ENCODE peak calls at places on chromosomes 16 and 17, in six cellular contexts. O is fibroblast of pulmonary artery, R is Peyer's patch, V is Panc1, C is fibroblast of lung, G is RWPE2. A is an unnamed sample.

GRCh38 chr16:50213939-50214519 is 52.3 kb upstream of the ADCY7 start:
- DNase-seq in O (peak; percentile 72), R (no peak), V (peak; percentile 45), C (no peak), G (no peak), A (no peak)

GRCh38 chr17:31758646-31759045 is 100.4 kb downstream of the COPRS start:
- DNase-seq in O (no peak), R (no peak), V (no peak), C (peak; percentile 59), G (no peak), A (no peak)

GRCh38 chr16:6345090-6345489 is 987.6 kb upstream of the RBFOX1 start:
- DNase-seq in O (no peak), R (no peak), V (no peak), C (no peak), G (no peak), A (no peak)

GRCh38 chr17:74975943-74976342 is 3.4 kb upstream of the HID1 start:
- DNase-seq in O (no peak), R (no peak), V (no peak), C (no peak), G (no peak), A (no peak)

GRCh38 chr17:58228679-58229078 is 9.6 kb upstream of the MKS1 start:
- DNase-seq in O (no peak), R (no peak), V (no peak), C (no peak), G (no peak), A (no peak)

GRCh38 chr17:17994271-17994670 is 21.6 kb downstream of the DRC3 start:
- DNase-seq in O (peak; percentile 33), R (no peak), V (no peak), C (no peak), G (no peak), A (no peak)

GRCh38 chr16:19307587-19308241 is 22.2 kb downstream of the CLEC19A start:
- DNase-seq in O (no peak), R (no peak), V (no peak), C (no peak), G (no peak), A (no peak)

GRCh38 chr16:69698404-69698803 is 28.0 kb downstream of the NQO1 start:
- DNase-seq in O (no peak), R (no peak), V (no peak), C (no peak), G (no peak), A (no peak)

GRCh38 chr17:79279320-79279719 is 204.7 kb downstream of the ENGASE start:
- DNase-seq in O (no peak), R (no peak), V (no peak), C (no peak), G (no peak), A (no peak)
- H3K4me3 ChIP-seq in O (no peak overlapping the region), R (no peak overlapping the region), V (no peak overlapping the region), C (no peak overlapping the region), G (no peak overlapping the region), A (no peak overlapping the region)

GRCh38 chr16:79598341-79599181 is 2.0 kb downstream of the MAF start:
- DNase-seq in O (peak; percentile 23), R (peak; percentile 70), V (no peak), C (peak; percentile 65), G (peak; percentile 58), A (no peak)

GRCh38 chr16:79599256-79599836 is 1.2 kb downstream of the MAF start:
- DNase-seq in O (no peak), R (peak; percentile 54), V (no peak), C (peak; percentile 38), G (no peak), A (no peak)

GRCh38 chr16:79597277-79597676 is 3.3 kb downstream of the MAF start:
- DNase-seq in O (no peak), R (no peak), V (no peak), C (no peak), G (no peak), A (no peak)

GRCh38 chr16:79595916-79596450 is 4.6 kb downstream of the MAF start:
- DNase-seq in O (no peak), R (no peak), V (no peak), C (no peak), G (no peak), A (no peak)

DNA sequence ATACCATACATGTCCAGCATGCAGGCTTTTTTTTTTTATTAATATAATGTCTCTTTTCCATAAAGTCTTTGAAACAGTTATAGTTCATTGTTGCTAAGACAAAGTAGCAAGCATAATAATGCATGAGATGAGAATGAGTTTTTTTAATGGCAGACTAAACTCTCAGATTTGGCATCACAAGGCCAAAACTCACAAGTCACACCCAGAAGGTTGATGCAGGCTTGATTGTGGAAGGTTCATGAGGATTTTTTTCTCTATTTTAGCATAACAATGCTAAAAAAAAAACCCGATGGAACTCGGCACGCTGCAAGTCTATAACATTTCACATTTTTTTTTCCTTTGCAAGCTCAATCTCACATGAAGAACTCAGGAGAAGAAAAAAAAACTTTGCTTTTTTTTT is 2.8 kb downstream of the MAF start:
- DNase-seq in O (no peak), R (no peak), V (no peak), C (no peak), G (no peak), A (no peak)
- H3K4me3 ChIP-seq in O (no peak overlapping the region), R (peak overlapping the region; percentile 55), V (no peak overlapping the region), C (peak overlapping the region; percentile 81), G (no peak overlapping the region), A (peak overlapping the region; percentile 77)

GRCh38 chr17:61565213-61565612 is 25.8 kb downstream of the NACA2 start:
- DNase-seq in O (no peak), R (no peak), V (no peak), C (no peak), G (no peak), A (no peak)
- H3K4me3 ChIP-seq in O (no peak overlapping the region), R (no peak overlapping the region), V (no peak overlapping the region), C (no peak overlapping the region), G (no peak overlapping the region), A (no peak overlapping the region)

GRCh38 chr17:1224330-1224729 is 44.5 kb upstream of the ABR start:
- DNase-seq in O (no peak), R (peak; percentile 62), V (no peak), C (no peak), G (no peak), A (no peak)
- H3K4me3 ChIP-seq in O (no peak overlapping the region), R (no peak overlapping the region), V (no peak overlapping the region), C (no peak overlapping the region), G (no peak overlapping the region), A (no peak overlapping the region)

DNA sequence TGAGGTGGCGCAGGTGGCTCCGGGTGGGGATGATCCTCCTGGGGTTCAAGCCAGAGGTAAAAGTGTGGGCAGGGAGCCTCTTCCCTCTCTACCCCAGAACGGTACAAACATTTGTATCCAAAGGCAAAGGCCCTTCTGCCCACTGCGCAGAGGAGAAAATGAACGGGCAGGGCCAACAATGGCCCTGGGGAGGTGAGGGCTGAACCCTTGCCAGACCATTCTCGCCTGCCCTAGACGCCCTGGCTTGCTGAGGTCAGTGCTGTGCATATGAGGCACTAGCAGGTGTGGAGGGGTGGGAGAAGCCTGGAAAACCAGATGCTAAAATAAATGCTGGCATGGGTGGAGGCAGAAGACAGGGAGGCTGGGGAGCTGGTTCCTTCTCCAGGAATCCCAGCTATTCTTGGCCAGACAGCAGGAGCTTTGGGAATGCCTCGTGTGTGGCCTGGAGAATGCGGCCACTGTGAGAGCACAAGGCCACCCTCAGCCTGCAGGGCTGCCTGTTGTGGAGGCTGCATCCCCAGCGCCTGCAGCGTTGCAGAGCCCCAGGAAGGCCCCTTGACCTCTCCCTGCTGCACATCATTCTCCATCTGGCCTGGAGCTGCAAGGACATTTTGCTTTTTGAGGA is 4.5 kb downstream of the C17orf50 start:
- DNase-seq in O (no peak), R (no peak), V (no peak), C (no peak), G (no peak), A (no peak)
- H3K4me3 ChIP-seq in O (no peak overlapping the region), R (no peak overlapping the region), V (no peak overlapping the region), C (no peak overlapping the region), G (no peak overlapping the region), A (no peak overlapping the region)

A was measured in epithelial cell of proximal tubule.